ENCODE peak calls at places on chromosomes 7 and 10, in eight cellular contexts. A, I, Q, O, W, U, J and P are unnamed samples.

GRCh38 chr10:88886557-88886956 is 6.5 kb downstream of the STAMBPL1 start:
- DNase-seq in Q (no peak), I (no peak), U (no peak), A (no peak), W (no peak), J (no peak), O (no peak), P (no peak)

GRCh38 chr10:102419561-102420442 is 834 bp upstream of the FBXL15 start:
- DNase-seq in U (peak), O (peak), J (peak), Q (peak), W (no peak), I (peak), A (no peak), P (peak)

GRCh38 chr7:91636129-91636724 is 244.3 kb downstream of the MTERF1 start:
- DNase-seq in J (peak), W (no peak), A (no peak), Q (no peak), O (no peak), I (no peak), U (peak), P (no peak)

GRCh38 chr10:128657508-128657907 is 531.3 kb upstream of the MKI67 start:
- DNase-seq in O (no peak), U (no peak), J (no peak), Q (no peak), I (no peak), A (no peak), W (no peak), P (no peak)

GRCh38 chr10:44306147-44306710 is 78.7 kb downstream of the CXCL12 start:
- DNase-seq in A (no peak), I (no peak), Q (no peak), O (no peak), W (no peak), J (no peak), U (no peak), P (no peak)

GRCh38 chr7:138603549-138604324 is 97.4 kb downstream of the SVOPL start:
- DNase-seq in I (no peak), A (no peak), Q (no peak), W (no peak), U (no peak), O (no peak), J (no peak), P (no peak)

GRCh38 chr7:94313926-94314325 is 80.8 kb upstream of the COL1A2 start:
- DNase-seq in U (no peak), A (no peak), I (no peak), W (no peak), J (no peak), Q (no peak), O (no peak), P (no peak)

GRCh38 chr7:119167431-119167830 is 942.9 kb downstream of the ANKRD7 start:
- DNase-seq in J (no peak), I (no peak), Q (no peak), A (no peak), W (no peak), U (no peak), O (no peak), P (no peak)

GRCh38 chr10:73096041-73096451 is 620 bp downstream of the P4HA1 start:
- DNase-seq in O (peak), A (peak), W (peak), J (peak), U (peak), I (peak), Q (peak), P (peak)

GRCh38 chr7:27196287-27196739 is 3.6 kb downstream of the HOXA13 start:
- DNase-seq in I (peak), O (peak), U (peak), W (peak), A (peak), J (peak), Q (no peak), P (peak)

GRCh38 chr7:127389321-127389720 is 3.2 kb downstream of the ZNF800 start:
- DNase-seq in O (no peak), I (no peak), W (no peak), A (no peak), U (no peak), J (no peak), Q (no peak), P (no peak)

GRCh38 chr7:111587715-111588433 is 25.6 kb upstream of the IMMP2L start:
- DNase-seq in W (no peak), O (no peak), Q (no peak), A (no peak), U (no peak), I (no peak), J (no peak), P (no peak)

GRCh38 chr10:86536294-86536861 is 14.8 kb upstream of the WAPL start:
- DNase-seq in I (peak), U (no peak), A (no peak), J (peak), O (no peak), W (peak), Q (peak), P (no peak)

GRCh38 chr7:116809636-116810266 is 52.6 kb upstream of the CAPZA2 start:
- DNase-seq in I (no peak), W (no peak), U (peak), A (no peak), Q (no peak), J (peak), O (peak), P (no peak)

GRCh38 chr10:125626671-125627070 is 56.3 kb downstream of the TEX36 start:
- DNase-seq in I (no peak), J (no peak), W (no peak), O (no peak), U (no peak), A (no peak), Q (no peak), P (no peak)

GRCh38 chr7:32588657-32589056 is 93.4 kb downstream of the AVL9 start:
- DNase-seq in I (no peak), U (peak), A (no peak), J (no peak), O (no peak), Q (no peak), W (no peak), P (no peak)

GRCh38 chr7:24877790-24878311 is 102.1 kb downstream of the OSBPL3 start:
- DNase-seq in I (peak), J (no peak), A (no peak), U (no peak), W (no peak), Q (no peak), O (no peak), P (no peak)

GRCh38 chr7:70797109-70797514 is 334.8 kb upstream of the GALNT17 start:
- DNase-seq in Q (no peak), J (no peak), A (no peak), O (no peak), U (peak), I (no peak), W (no peak), P (no peak)

GRCh38 chr7:93231799-93232672 is at the start of gene VPS50:
- DNase-seq in Q (no peak), I (peak), A (peak), O (peak), U (peak), W (peak), J (peak), P (peak)

GRCh38 chr10:37234692-37235091 is 109.3 kb downstream of the ANKRD30A start:
- DNase-seq in Q (no peak), J (no peak), U (no peak), O (no peak), A (no peak), W (no peak), I (no peak), P (no peak)

GRCh38 chr10:46216836-46217748 is 69.7 kb upstream of the ANTXRL start:
- DNase-seq in W (no peak), U (no peak), Q (peak), A (peak), O (no peak), J (no peak), I (no peak), P (no peak)

GRCh38 chr7:920351-921070 is 34.0 kb downstream of the ADAP1 start:
- DNase-seq in Q (peak), U (no peak), O (no peak), I (peak), A (peak), W (no peak), J (no peak), P (no peak)

GRCh38 chr10:74333174-74333573 is 182.2 kb downstream of the ADK start:
- DNase-seq in Q (no peak), I (no peak), O (no peak), A (no peak), J (no peak), W (no peak), U (no peak), P (no peak)

GRCh38 chr7:116354171-116354545 is 143.8 kb downstream of the TES start:
- DNase-seq in J (no peak), O (no peak), Q (no peak), W (no peak), U (no peak), A (peak), I (peak), P (no peak)

GRCh38 chr7:85324145-85324799 is 137.4 kb upstream of the SEMA3D start:
- DNase-seq in U (no peak), I (no peak), Q (no peak), O (no peak), A (no peak), J (no peak), W (no peak), P (no peak)

GRCh38 chr10:6133331-6134098 is 44.7 kb downstream of the RBM17 start:
- DNase-seq in U (no peak), Q (peak), J (no peak), I (peak), A (no peak), W (no peak), O (no peak), P (no peak)

GRCh38 chr10:4434105-4434504 is 391.9 kb upstream of the AKR1E2 start:
- DNase-seq in O (no peak), I (no peak), W (no peak), U (no peak), J (no peak), Q (no peak), A (no peak), P (no peak)

GRCh38 chr10:24385776-24386175 is 176.8 kb downstream of the KIAA1217 start:
- DNase-seq in U (no peak), O (no peak), I (no peak), J (no peak), W (no peak), A (no peak), Q (no peak), P (no peak)
- H3K27ac ChIP-seq in U (no peak), O (peak), I (no peak), J (no peak), W (no peak), A (no peak), Q (no peak), P (no peak)

GRCh38 chr7:2325028-2325625 is 10.9 kb upstream of the SNX8 start:
- DNase-seq in Q (no peak), I (no peak), W (no peak), U (no peak), J (no peak), A (no peak), O (no peak), P (no peak)
- H3K27ac ChIP-seq in Q (peak), I (no peak), W (no peak), U (no peak), J (no peak), A (no peak), O (no peak), P (no peak)

DNA sequence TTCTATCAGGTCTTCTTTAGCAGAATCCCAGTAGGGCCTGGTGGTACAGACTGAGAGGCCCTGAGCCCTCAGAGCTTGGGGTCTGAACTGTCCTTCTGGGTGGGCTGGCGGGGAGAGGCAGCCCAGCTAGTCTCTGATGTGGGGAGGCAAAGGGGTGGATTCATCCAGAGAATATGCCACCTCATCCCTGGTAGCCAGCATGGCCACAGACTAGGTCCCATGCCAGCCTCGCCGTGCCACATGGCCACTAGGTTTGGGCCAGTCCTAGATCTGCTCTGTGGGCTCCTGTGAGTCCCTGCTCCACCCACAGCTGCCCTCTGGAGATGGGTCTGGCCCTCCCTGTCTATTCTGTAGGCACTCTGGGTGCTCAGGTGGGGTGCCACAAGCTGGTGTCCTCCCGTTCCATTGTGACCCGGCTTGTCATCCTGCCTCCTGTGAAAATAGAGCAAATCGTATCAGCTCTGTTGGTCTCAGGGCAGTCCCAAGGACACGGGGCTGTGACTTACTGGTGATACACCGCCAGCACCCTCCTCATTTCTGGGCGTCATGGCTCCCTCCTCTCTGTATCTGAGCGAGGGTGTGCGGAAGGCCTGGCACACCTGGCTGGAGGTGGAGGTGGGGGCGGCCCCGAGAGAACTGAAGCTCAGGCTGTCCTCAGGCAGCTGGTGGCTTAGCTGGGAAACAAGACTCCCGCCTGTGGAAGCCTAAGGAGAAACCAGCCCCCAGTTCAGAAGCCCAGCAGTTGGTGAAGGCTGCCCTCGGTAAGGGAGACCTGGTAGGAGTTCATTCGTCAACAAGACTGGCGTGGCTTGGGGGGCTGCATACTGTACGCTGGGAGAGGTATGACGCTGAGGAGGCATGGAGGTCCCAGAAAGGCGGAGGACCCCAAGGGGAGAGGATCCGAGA is 33.3 kb downstream of the UNC5B start:
- DNase-seq in U (no peak), Q (no peak), A (no peak), O (no peak), I (no peak), J (no peak), W (no peak), P (no peak)
- H3K27ac ChIP-seq in U (peak), Q (peak), A (peak), O (peak), I (peak), J (no peak), W (no peak), P (peak)

DNA sequence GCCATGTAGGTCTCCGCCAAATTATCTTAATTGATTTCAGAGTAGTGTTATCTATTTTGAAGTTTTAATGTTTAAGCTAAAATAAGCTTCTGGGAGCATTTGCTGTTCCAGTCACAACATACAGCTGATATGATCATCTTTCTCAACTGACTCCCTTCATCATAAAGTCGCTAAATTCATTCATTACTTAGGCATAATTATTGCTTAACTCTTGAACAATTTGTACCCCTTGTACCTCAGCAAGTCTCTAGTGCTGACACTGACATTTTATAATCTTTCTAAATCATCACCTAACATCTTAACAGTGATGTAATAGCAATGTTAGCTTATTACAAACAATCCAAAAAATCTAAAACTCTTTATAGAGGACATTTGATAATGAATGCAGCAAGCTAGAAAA is 54.3 kb upstream of the WNT16 start:
- DNase-seq in I (no peak), O (no peak), U (no peak), W (no peak), Q (no peak), A (no peak), J (no peak), P (no peak)
- H3K27ac ChIP-seq in I (no peak), O (no peak), U (no peak), W (no peak), Q (no peak), A (no peak), J (no peak), P (no peak)

GRCh38 chr10:132518572-132519381 is 18.8 kb upstream of the INPP5A start:
- DNase-seq in J (no peak), I (peak), W (no peak), Q (peak), U (peak), A (peak), O (peak), P (no peak)

GRCh38 chr10:132521466-132522102 is 16.0 kb upstream of the INPP5A start:
- DNase-seq in O (no peak), J (no peak), I (no peak), Q (peak), W (no peak), A (peak), U (no peak), P (no peak)

GRCh38 chr10:132519382-132520146 is 18.0 kb upstream of the INPP5A start:
- DNase-seq in O (no peak), Q (peak), J (no peak), U (no peak), A (peak), W (no peak), I (peak), P (no peak)

GRCh38 chr10:132521041-132521465 is 16.5 kb upstream of the INPP5A start:
- DNase-seq in W (no peak), Q (peak), J (no peak), I (peak), A (peak), O (no peak), U (no peak), P (no peak)

DNA sequence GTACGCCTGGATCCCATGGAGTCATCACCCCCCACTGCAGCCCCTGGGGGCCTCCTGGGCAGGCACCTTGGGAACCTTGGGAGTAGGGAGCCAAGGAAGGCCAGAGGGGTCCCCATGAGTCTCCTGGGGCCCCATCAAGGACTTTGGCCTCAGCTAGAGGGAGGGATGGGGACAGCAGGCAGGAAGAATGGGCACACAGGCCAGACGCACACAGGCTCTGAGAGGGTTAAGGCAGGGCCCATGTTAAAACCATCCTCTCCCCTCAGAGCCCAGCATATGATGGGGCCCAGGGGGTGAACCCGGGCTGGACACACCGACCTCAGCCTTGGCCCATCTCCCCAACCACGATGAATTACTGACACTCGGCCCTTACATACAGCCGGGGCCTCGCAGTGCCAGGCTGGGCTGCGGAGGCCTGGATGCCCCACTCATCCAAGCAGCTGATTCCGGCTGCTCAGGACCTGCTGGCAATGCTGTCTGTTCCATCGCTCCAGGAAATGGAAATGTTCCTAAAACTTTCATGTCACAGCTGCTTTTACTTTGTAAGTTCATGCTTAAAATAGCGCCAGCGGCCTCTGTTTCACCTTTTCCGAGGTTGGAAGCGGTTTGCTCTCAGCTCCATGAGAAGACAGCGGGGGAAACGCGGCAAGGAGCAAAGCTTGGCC is 17.3 kb upstream of the INPP5A start:
- DNase-seq in J (no peak), W (no peak), O (no peak), A (peak), U (peak), I (peak), Q (peak), P (no peak)
- H3K27ac ChIP-seq in J (no peak), W (no peak), O (peak), A (peak), U (peak), I (peak), Q (peak), P (no peak)

GRCh38 chr7:44306608-44307007 is 18.8 kb downstream of the CAMK2B start:
- DNase-seq in W (no peak), O (no peak), J (no peak), U (no peak), I (no peak), Q (no peak), A (peak), P (no peak)
- H3K27ac ChIP-seq in W (no peak), O (no peak), J (no peak), U (no peak), I (no peak), Q (no peak), A (no peak), P (no peak)